ENCODE peak calls at places on chromosomes 5 and 9, in eight cellular contexts. U, R, E, J, M, I, A and S are unnamed samples.

GRCh38 chr9:117411547-117411946 is 3.3 kb downstream of the ASTN2 start:
- DNase-seq in U (no peak), R (no peak), E (peak), J (no peak), M (peak), I (no peak), A (peak), S (no peak)

GRCh38 chr9:136596219-136596616 is 50.4 kb upstream of the NOTCH1 start:
- DNase-seq in U (no peak), R (no peak), E (no peak), J (no peak), M (no peak), I (no peak), A (no peak), S (no peak)

GRCh38 chr5:39055027-39055759 is 19.0 kb downstream of the RICTOR start:
- DNase-seq in U (no peak), R (no peak), E (no peak), J (no peak), M (no peak), I (no peak), A (no peak), S (no peak)

GRCh38 chr5:321233-321725 is at the start of gene AHRR:
- DNase-seq in U (no peak), R (no peak), E (peak), J (peak), M (no peak), I (peak), A (no peak), S (no peak)

GRCh38 chr9:74573792-74574191 is 76.7 kb downstream of the RORB start:
- DNase-seq in U (peak), R (no peak), E (no peak), J (no peak), M (no peak), I (no peak), A (no peak), S (no peak)

GRCh38 chr5:175874462-175875139 is 3.2 kb downstream of the CPLX2 start:
- DNase-seq in U (no peak), R (no peak), E (no peak), J (no peak), M (no peak), I (no peak), A (no peak), S (no peak)

GRCh38 chr5:110865400-110866094 is 126.7 kb downstream of the SLC25A46 start:
- DNase-seq in U (no peak), R (no peak), E (no peak), J (no peak), M (peak), I (no peak), A (no peak), S (no peak)

GRCh38 chr5:174832811-174833210 is 108.4 kb downstream of the MSX2 start:
- DNase-seq in U (no peak), R (no peak), E (no peak), J (no peak), M (no peak), I (no peak), A (no peak), S (no peak)

GRCh38 chr5:75016896-75017295 is 35.5 kb downstream of the GCNT4 start:
- DNase-seq in U (no peak), R (no peak), E (no peak), J (no peak), M (no peak), I (no peak), A (no peak), S (no peak)

GRCh38 chr5:176652136-176652535 is 4.9 kb downstream of the TSPAN17 start:
- DNase-seq in U (no peak), R (no peak), E (peak), J (no peak), M (no peak), I (no peak), A (no peak), S (no peak)

GRCh38 chr5:58439094-58439644 is 20.7 kb downstream of the PLK2 start:
- DNase-seq in U (no peak), R (no peak), E (no peak), J (no peak), M (no peak), I (no peak), A (no peak), S (no peak)

GRCh38 chr9:38008168-38009034 is 60.6 kb downstream of the SHB start:
- DNase-seq in U (peak), R (no peak), E (peak), J (peak), M (no peak), I (peak), A (no peak), S (no peak)

GRCh38 chr5:126878085-126878484 is 101.1 kb downstream of the LMNB1 start:
- DNase-seq in U (no peak), R (no peak), E (no peak), J (no peak), M (no peak), I (no peak), A (no peak), S (no peak)

GRCh38 chr9:105444130-105444529 is 3.7 kb upstream of the FSD1L start:
- DNase-seq in U (no peak), R (no peak), E (no peak), J (no peak), M (no peak), I (no peak), A (no peak), S (peak)

GRCh38 chr5:38404667-38405276 is 146.4 kb downstream of the EGFLAM start:
- DNase-seq in U (no peak), R (no peak), E (no peak), J (no peak), M (no peak), I (no peak), A (no peak), S (no peak)

GRCh38 chr9:87447547-87448432 is 49.9 kb upstream of the DAPK1 start:
- DNase-seq in U (no peak), R (no peak), E (no peak), J (no peak), M (no peak), I (no peak), A (no peak), S (no peak)

GRCh38 chr9:110049699-110050450 is 158.1 kb downstream of the C9orf152 start:
- DNase-seq in U (no peak), R (no peak), E (no peak), J (peak), M (no peak), I (no peak), A (no peak), S (no peak)

GRCh38 chr9:16315720-16316119 is 554.8 kb downstream of the BNC2 start:
- DNase-seq in U (no peak), R (no peak), E (no peak), J (no peak), M (no peak), I (no peak), A (no peak), S (no peak)

GRCh38 chr5:106587-106986 is 14.6 kb downstream of the PLEKHG4B start:
- DNase-seq in U (no peak), R (no peak), E (no peak), J (no peak), M (no peak), I (no peak), A (no peak), S (no peak)

GRCh38 chr5:128234928-128235641 is 151.5 kb downstream of the SLC12A2 start:
- DNase-seq in U (no peak), R (no peak), E (no peak), J (no peak), M (no peak), I (no peak), A (no peak), S (peak)

GRCh38 chr5:79800979-79801827 is 111.6 kb downstream of the CMYA5 start:
- DNase-seq in U (no peak), R (no peak), E (no peak), J (no peak), M (no peak), I (peak), A (no peak), S (no peak)

GRCh38 chr5:2752875-2753435 is 1.5 kb upstream of the IRX2 start:
- DNase-seq in U (no peak), R (no peak), E (no peak), J (no peak), M (no peak), I (no peak), A (no peak), S (no peak)

GRCh38 chr5:172642511-172642910 is 1.4 kb downstream of the NEURL1B start:
- DNase-seq in U (no peak), R (no peak), E (no peak), J (no peak), M (no peak), I (no peak), A (no peak), S (no peak)

GRCh38 chr5:24232929-24233328 is 411.8 kb downstream of the CDH10 start:
- DNase-seq in U (no peak), R (no peak), E (no peak), J (no peak), M (no peak), I (no peak), A (no peak), S (no peak)

GRCh38 chr5:37739817-37740261 is 100.0 kb downstream of the GDNF start:
- DNase-seq in U (no peak), R (no peak), E (no peak), J (no peak), M (no peak), I (no peak), A (no peak), S (no peak)

GRCh38 chr5:103840600-103840999 is 278.0 kb upstream of the NUDT12 start:
- DNase-seq in U (no peak), R (no peak), E (no peak), J (no peak), M (no peak), I (no peak), A (no peak), S (no peak)

GRCh38 chr5:378976-379742 is 57.6 kb downstream of the AHRR start:
- DNase-seq in U (no peak), R (no peak), E (no peak), J (peak), M (no peak), I (no peak), A (no peak), S (no peak)